ENCODE peak calls at places on chromosome 1, in nine cellular contexts. D, Z, E, Q, J, W, R, S and C are unnamed samples.

GRCh38 chr1:219771039-219771438 is 157.3 kb downstream of the SLC30A10 start:
- DNase-seq in D (no peak), Z (peak; percentile 21), E (no peak), Q (no peak), J (peak; percentile 85), W (no peak), R (no peak), S (peak; percentile 99), C (no peak)

GRCh38 chr1:58941471-58942289 is 157.8 kb upstream of the JUN start:
- DNase-seq in D (no peak), Z (no peak), E (no peak), Q (no peak), J (no peak), W (no peak), R (no peak), S (no peak), C (no peak)

GRCh38 chr1:157377216-157377821 is 175.0 kb downstream of the FCRL5 start:
- DNase-seq in D (no peak), Z (peak; percentile 83), E (no peak), Q (no peak), J (peak; percentile 38), W (peak; percentile 34), R (peak; percentile 67), S (no peak), C (no peak)

GRCh38 chr1:213443415-213443814 is 392.4 kb downstream of the RPS6KC1 start:
- DNase-seq in D (no peak), Z (no peak), E (no peak), Q (no peak), J (no peak), W (no peak), R (no peak), S (no peak), C (no peak)

GRCh38 chr1:8061673-8062386 is 35.7 kb upstream of the ERRFI1 start:
- DNase-seq in D (no peak), Z (no peak), E (no peak), Q (no peak), J (peak; percentile 54), W (no peak), R (no peak), S (peak; percentile 77), C (no peak)

GRCh38 chr1:18536943-18537342 is 56.2 kb downstream of the KLHDC7A start:
- DNase-seq in D (no peak), Z (no peak), E (no peak), Q (no peak), J (no peak), W (no peak), R (no peak), S (no peak), C (no peak)

GRCh38 chr1:96416690-96417444 is 304.7 kb upstream of the PTBP2 start:
- DNase-seq in D (peak; percentile 13), Z (no peak), E (no peak), Q (no peak), J (peak; percentile 19), W (no peak), R (no peak), S (no peak), C (no peak)

GRCh38 chr1:218496561-218496960 is 151.4 kb downstream of the TGFB2 start:
- DNase-seq in D (no peak), Z (no peak), E (no peak), Q (no peak), J (peak; percentile 93), W (no peak), R (no peak), S (peak; percentile 100), C (no peak)

GRCh38 chr1:5758859-5759578 is 233.2 kb downstream of the NPHP4 start:
- DNase-seq in D (no peak), Z (no peak), E (no peak), Q (no peak), J (no peak), W (no peak), R (no peak), S (no peak), C (no peak)

GRCh38 chr1:11499825-11500331 is 20.9 kb downstream of the DISP3 start:
- DNase-seq in D (no peak), Z (peak; percentile 41), E (no peak), Q (no peak), J (no peak), W (no peak), R (no peak), S (no peak), C (no peak)

GRCh38 chr1:196933531-196934189 is 9.9 kb upstream of the CFHR2 start:
- DNase-seq in D (no peak), Z (peak; percentile 42), E (no peak), Q (no peak), J (no peak), W (no peak), R (peak; percentile 47), S (no peak), C (no peak)

GRCh38 chr1:230205719-230206198 is 138.7 kb downstream of the GALNT2 start:
- DNase-seq in D (no peak), Z (no peak), E (no peak), Q (no peak), J (peak; percentile 57), W (no peak), R (no peak), S (peak; percentile 92), C (peak; percentile 44)

GRCh38 chr1:18337757-18338156 is 143.0 kb upstream of the KLHDC7A start:
- DNase-seq in D (no peak), Z (no peak), E (no peak), Q (no peak), J (no peak), W (no peak), R (no peak), S (no peak), C (no peak)

GRCh38 chr1:39288735-39289465 is 84.4 kb downstream of the MACF1 start:
- DNase-seq in D (no peak), Z (no peak), E (no peak), Q (no peak), J (no peak), W (no peak), R (no peak), S (no peak), C (no peak)

GRCh38 chr1:61935516-61935915 is 193.2 kb downstream of the PATJ start:
- DNase-seq in D (no peak), Z (no peak), E (no peak), Q (no peak), J (no peak), W (no peak), R (no peak), S (no peak), C (no peak)

GRCh38 chr1:71087060-71087459 is 6.2 kb upstream of the ZRANB2 start:
- DNase-seq in D (no peak), Z (peak; percentile 51), E (no peak), Q (no peak), J (no peak), W (no peak), R (no peak), S (no peak), C (no peak)
- TF ChIP-seq CTCF in D (no peak), Z (peak; percentile 47), E (no peak), Q (no peak), J (no peak), W (no peak), R (no peak), S (no peak), C (no peak)

GRCh38 chr1:57401671-57402070 is 22.2 kb downstream of the DAB1 start:
- DNase-seq in D (no peak), Z (peak; percentile 33), E (no peak), Q (no peak), J (no peak), W (no peak), R (no peak), S (no peak), C (no peak)
- H3K36me3 ChIP-seq in D (no peaks in the 10 kb centered on the region), Z (no peaks in the 10 kb centered on the region), E (no peaks in the 10 kb centered on the region), Q (no peaks in the 10 kb centered on the region), J (no peaks in the 10 kb centered on the region), W (no peaks in the 10 kb centered on the region), R (no peaks in the 10 kb centered on the region), S (no peaks in the 10 kb centered on the region), C (no peaks in the 10 kb centered on the region)

GRCh38 chr1:225442156-225442555 is 14.3 kb upstream of the LBR start:
- DNase-seq in D (no peak), Z (no peak), E (no peak), Q (no peak), J (no peak), W (no peak), R (no peak), S (no peak), C (no peak)

GRCh38 chr1:225437710-225438437 is 10.0 kb upstream of the LBR start:
- DNase-seq in D (no peak), Z (peak; percentile 61), E (no peak), Q (no peak), J (peak; percentile 74), W (no peak), R (no peak), S (no peak), C (no peak)

GRCh38 chr1:225440380-225440957 is 12.6 kb upstream of the LBR start:
- DNase-seq in D (no peak), Z (no peak), E (no peak), Q (no peak), J (no peak), W (no peak), R (no peak), S (no peak), C (no peak)

GRCh38 chr1:225445644-225446297 is 17.9 kb upstream of the LBR start:
- DNase-seq in D (no peak), Z (no peak), E (no peak), Q (no peak), J (peak; percentile 38), W (peak; percentile 49), R (no peak), S (no peak), C (no peak)

GRCh38 chr1:225441314-225442119 is 13.7 kb upstream of the LBR start:
- DNase-seq in D (no peak), Z (no peak), E (no peak), Q (no peak), J (no peak), W (no peak), R (no peak), S (no peak), C (no peak)
- H3K27ac ChIP-seq in D (peak overlapping the region; percentile 59), Z (no peak overlapping the region), E (no peak overlapping the region), Q (peak overlapping the region; percentile 37), J (no peak overlapping the region), W (no peak overlapping the region), R (no peak overlapping the region), S (no peak overlapping the region), C (no peak overlapping the region)

GRCh38 chr1:156053770-156054499 is at the start of gene UBQLN4:
- DNase-seq in D (no peak), Z (peak; percentile 93), E (peak; percentile 91), Q (peak; percentile 48), J (peak; percentile 95), W (peak; percentile 87), R (peak; percentile 89), S (peak; percentile 68), C (peak; percentile 89)

GRCh38 chr1:156052862-156053769 is 482 bp downstream of the UBQLN4 start:
- DNase-seq in D (no peak), Z (peak; percentile 94), E (peak; percentile 67), Q (no peak), J (peak; percentile 71), W (peak; percentile 49), R (peak; percentile 65), S (peak; percentile 54), C (peak; percentile 55)

GRCh38 chr1:156050376-156050775 is 3.2 kb downstream of the UBQLN4 start:
- DNase-seq in D (no peak), Z (no peak), E (peak; percentile 75), Q (no peak), J (no peak), W (no peak), R (no peak), S (no peak), C (no peak)

GRCh38 chr1:156048663-156049258 is 4.8 kb downstream of the UBQLN4 start:
- DNase-seq in D (no peak), Z (no peak), E (no peak), Q (no peak), J (no peak), W (no peak), R (no peak), S (no peak), C (no peak)

GRCh38 chr1:156051011-156051725 is 2.4 kb downstream of the UBQLN4 start:
- DNase-seq in D (no peak), Z (no peak), E (no peak), Q (no peak), J (no peak), W (no peak), R (no peak), S (no peak), C (no peak)
- TF ChIP-seq CTCF in D (no peak), Z (no peak), E (no peak), Q (no peak), J (no peak), W (no peak), R (no peak), S (no peak), C (no peak)